ENCODE peak calls at places on chromosomes 16 and 17, in four cellular contexts. F, P, V and J are unnamed samples.

GRCh38 chr17:47844814-47845453 is 3.9 kb upstream of the SCRN2 start:
- DNase-seq in F (no peak), P (no peak), V (no peak), J (peak)

GRCh38 chr16:47538472-47538871 is 77.3 kb downstream of the PHKB start:
- DNase-seq in F (no peak), P (no peak), V (no peak), J (no peak)

GRCh38 chr17:63445065-63445464 is 1.0 kb downstream of the CYB561 start:
- DNase-seq in F (no peak), P (no peak), V (no peak), J (no peak)

GRCh38 chr17:1228752-1229353 is 41.4 kb upstream of the BHLHA9 start:
- DNase-seq in F (no peak), P (no peak), V (no peak), J (no peak)

GRCh38 chr16:17312100-17312732 is 158.5 kb downstream of the XYLT1 start:
- DNase-seq in F (no peak), P (peak), V (peak), J (no peak)

GRCh38 chr17:5585814-5586558 is 1.7 kb upstream of the NLRP1 start:
- DNase-seq in F (no peak), P (no peak), V (no peak), J (no peak)

GRCh38 chr17:62819511-62820221 is 11.6 kb upstream of the MARCHF10 start:
- DNase-seq in F (peak), P (peak), V (peak), J (peak)

GRCh38 chr17:489758-490329 is 137.2 kb upstream of the RPH3AL start:
- DNase-seq in F (peak), P (no peak), V (no peak), J (peak)

GRCh38 chr16:69448470-69449193 is 24.2 kb downstream of the CYB5B start:
- DNase-seq in F (no peak), P (peak), V (no peak), J (no peak)

GRCh38 chr16:74563828-74564263 is 43.1 kb downstream of the GLG1 start:
- DNase-seq in F (no peak), P (peak), V (no peak), J (peak)

GRCh38 chr16:19639986-19640421 is 78.0 kb downstream of the KNOP1 start:
- DNase-seq in F (no peak), P (no peak), V (no peak), J (no peak)

GRCh38 chr16:19400709-19401108 is 17.0 kb upstream of the TMC5 start:
- DNase-seq in F (no peak), P (peak), V (no peak), J (no peak)

GRCh38 chr17:13917635-13918034 is 151.7 kb upstream of the COX10 start:
- DNase-seq in F (no peak), P (no peak), V (no peak), J (no peak)

GRCh38 chr17:29115906-29116651 is 64.1 kb downstream of the MYO18A start:
- DNase-seq in F (no peak), P (peak), V (no peak), J (peak)

GRCh38 chr16:7227193-7227825 is 105.3 kb upstream of the RBFOX1 start:
- DNase-seq in F (no peak), P (no peak), V (no peak), J (no peak)

GRCh38 chr16:5215911-5216310 is 118.3 kb upstream of the EEF2KMT start:
- DNase-seq in F (no peak), P (no peak), V (no peak), J (no peak)

DNA sequence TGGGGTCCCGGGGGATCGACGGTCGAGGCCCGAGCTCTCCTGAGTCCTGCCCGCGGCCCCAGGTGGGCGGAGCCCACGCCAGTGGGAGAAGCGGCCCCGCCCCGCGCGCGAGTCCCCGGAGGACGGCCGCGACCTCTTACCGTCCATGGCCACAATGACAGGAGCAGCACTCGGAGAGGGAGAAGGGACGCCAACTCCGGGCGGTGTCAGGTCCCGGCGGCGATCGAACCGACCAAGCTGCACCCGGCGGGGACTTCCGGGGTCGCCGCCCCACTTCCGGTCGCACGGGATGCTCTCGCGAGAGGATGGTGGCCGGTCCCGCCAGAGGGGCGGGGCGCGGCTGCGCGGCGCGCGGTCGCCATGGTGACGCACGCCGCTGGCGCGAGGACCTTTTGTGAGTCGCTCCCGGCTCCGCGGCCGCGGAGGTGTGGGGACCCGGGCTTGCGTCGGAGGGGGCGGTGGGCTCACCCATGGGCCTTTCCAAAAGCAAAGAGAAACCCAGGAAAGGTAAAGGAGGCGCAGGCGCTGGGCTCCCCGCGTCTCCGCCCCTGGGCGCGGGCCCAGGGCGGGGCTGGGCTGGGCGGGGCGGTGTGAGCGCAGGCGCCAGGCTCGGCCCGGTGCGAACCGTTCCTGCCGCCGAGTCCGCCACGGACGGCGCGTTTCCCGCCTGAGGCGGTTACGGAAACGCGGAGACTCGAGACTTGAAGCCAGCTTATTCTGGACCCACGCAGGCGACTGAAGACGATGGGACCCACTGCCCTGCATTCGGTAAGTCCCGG is at the start of the genes CHMP1A and SPATA33:
- DNase-seq in F (peak), P (peak), V (peak), J (peak)
- TF ChIP-seq POLR2A in F (no peak), P (peak), V (peak), J (peak)

DNA sequence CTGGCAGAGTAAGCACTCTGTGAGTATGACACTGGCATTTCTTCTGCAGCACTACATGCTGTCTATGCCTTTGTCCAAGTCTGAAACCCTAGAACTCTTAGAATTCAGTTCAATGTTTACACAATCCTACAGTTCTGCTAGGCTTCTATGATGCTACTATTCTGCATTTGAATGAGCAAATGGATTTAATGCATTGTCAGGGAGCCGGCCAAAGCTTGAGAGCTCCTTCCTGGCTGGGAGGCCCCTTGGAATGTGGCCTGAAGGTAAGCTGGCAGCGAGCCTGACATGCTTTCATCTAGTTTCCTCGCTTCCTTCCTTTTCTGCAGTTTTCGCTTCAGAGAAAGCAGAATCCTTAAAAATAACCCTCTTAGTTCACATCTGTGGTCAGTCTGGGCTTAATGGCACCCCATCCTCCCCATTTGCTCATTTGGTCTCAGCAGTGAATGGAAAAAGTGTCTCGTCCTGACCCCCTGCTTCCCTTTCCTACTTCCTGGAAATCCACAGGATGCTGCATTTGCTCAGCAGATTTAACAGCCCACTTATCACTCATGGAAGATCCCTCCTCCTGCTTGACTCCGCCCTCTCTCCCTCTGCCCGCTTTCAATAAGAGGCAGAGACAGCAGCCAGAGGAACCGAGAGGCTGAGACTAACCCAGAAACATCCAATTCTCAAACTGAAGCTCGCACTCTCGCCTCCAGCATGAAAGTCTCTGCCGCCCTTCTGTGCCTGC is at the start of gene CCL2:
- DNase-seq in F (peak), P (peak), V (no peak), J (no peak)
- TF ChIP-seq POLR2A in F (peak), P (peak), V (no peak), J (no peak)

GRCh38 chr16:30650369-30651123 is at the start of gene PRR14:
- DNase-seq in F (peak), P (peak), V (peak), J (peak)
- TF ChIP-seq POLR2A in F (peak), P (peak), V (peak), J (no peak)

GRCh38 chr16:67968440-67969285 is at the start of gene SLC12A4:
- DNase-seq in F (peak), P (peak), V (peak), J (peak)
- TF ChIP-seq POLR2A in F (peak), P (peak), V (no peak), J (peak)

DNA sequence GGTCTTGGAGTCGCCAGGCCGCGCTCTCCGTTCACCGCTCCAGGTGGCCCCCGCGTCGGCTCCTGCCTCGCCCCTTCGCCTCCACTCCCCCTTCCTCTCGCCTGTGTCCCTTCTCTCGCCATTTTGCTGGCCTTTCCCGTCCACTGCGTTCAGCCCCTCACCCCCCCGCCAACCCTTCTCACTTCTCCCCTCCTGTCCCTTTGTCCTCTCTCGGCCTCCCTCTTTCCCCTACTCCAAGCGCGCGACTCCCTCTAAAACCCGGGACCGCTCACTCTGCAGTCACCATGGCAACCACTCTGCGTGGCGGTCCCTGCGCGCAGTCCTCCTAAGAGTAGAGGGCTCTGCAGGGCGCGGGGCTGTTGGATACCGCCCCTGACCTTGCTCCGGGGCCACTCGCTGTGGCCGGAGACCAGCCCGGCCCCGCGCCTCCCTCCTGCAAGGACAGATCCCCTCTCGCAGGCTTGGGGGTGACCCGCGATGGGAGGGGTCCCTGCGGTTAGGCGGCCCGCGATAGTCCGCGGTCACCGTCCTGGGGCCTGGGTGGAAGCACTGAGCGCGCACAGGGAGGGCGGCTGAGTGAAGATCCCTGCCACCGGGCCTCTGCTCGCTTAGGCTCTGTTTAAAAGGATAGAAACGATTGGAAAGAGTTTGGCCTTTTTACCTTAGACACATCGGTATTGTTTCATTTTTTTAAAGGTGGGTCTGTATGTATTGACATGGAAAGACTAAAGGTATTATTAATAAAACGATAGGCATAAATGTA is 454 bp downstream of the CCDC40 start:
- DNase-seq in F (no peak), P (peak), V (no peak), J (peak)
- TF ChIP-seq POLR2A in F (no peak), P (no peak), V (no peak), J (no peak)

DNA sequence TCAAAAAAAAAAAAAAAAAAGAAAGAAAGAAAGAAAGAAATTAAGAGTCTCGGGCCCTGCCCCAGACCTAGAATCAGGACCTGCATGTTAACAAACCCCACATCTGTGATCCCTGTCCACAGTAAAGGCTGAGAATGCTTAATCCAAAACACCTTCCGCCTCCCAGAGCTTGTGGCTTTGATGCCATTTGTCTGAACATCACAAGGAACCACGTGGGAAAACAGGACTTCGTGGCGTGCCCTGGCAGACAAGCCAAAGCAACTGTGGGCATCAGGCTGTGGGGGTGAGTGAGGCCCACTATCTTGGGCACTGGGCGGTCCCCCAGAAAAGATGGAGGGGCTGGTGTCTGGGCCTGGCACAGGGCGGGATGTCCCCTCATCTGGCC is 173.4 kb upstream of the CIBAR2 start:
- DNase-seq in F (no peak), P (no peak), V (no peak), J (no peak)
- TF ChIP-seq POLR2A in F (no peak), P (no peak), V (no peak), J (no peak)